ENCODE peak calls at places on chromosomes 13 and 19, in eight cellular contexts. U, W, M, O, B, X, R and Z are unnamed samples. For H3K27me3, the result is how much of the 10 kb centered on the place peaks cover.

GRCh38 chr13:94280357-94280756 is 199.1 kb downstream of the DCT start:
- DNase-seq in R (no peak), B (no peak), O (no peak), M (no peak), W (no peak), U (no peak), X (no peak), Z (no peak)

GRCh38 chr19:17137417-17137816 is 61.8 kb downstream of the MYO9B start:
- DNase-seq in U (no peak), M (no peak), R (no peak), W (no peak), O (no peak), X (no peak), B (no peak), Z (no peak)

GRCh38 chr19:16160445-16160942 is 12.8 kb downstream of the CIB3 start:
- DNase-seq in U (no peak), X (no peak), O (no peak), M (no peak), B (no peak), W (no peak), R (no peak), Z (no peak)

GRCh38 chr19:43476606-43477005 is 11.2 kb upstream of the LYPD3 start:
- DNase-seq in O (no peak), B (no peak), X (no peak), U (no peak), R (peak), W (no peak), M (no peak), Z (no peak)

GRCh38 chr19:5775668-5776309 is 8.8 kb downstream of the PRR22 start:
- DNase-seq in B (no peak), W (no peak), X (no peak), U (no peak), O (no peak), R (no peak), M (no peak), Z (no peak)

GRCh38 chr13:111610879-111611278 is 290.4 kb downstream of the TEX29 start:
- DNase-seq in O (no peak), W (no peak), B (no peak), U (no peak), R (no peak), X (no peak), M (no peak), Z (no peak)

GRCh38 chr13:93529961-93530360 is 303.4 kb downstream of the GPC6 start:
- DNase-seq in B (no peak), M (no peak), O (no peak), U (no peak), W (no peak), X (no peak), R (no peak), Z (no peak)

GRCh38 chr19:6424190-6424938 is at the start of gene KHSRP:
- DNase-seq in B (no peak), M (peak), W (peak), U (peak), X (peak), O (peak), R (no peak), Z (peak)

GRCh38 chr19:2360876-2361232 is 789 bp downstream of the TMPRSS9 start:
- DNase-seq in U (no peak), O (no peak), R (no peak), X (no peak), W (no peak), M (no peak), B (no peak), Z (no peak)

GRCh38 chr13:40366119-40366518 is 300.3 kb downstream of the FOXO1 start:
- DNase-seq in M (no peak), O (no peak), U (no peak), W (no peak), B (no peak), X (no peak), R (no peak), Z (no peak)

DNA sequence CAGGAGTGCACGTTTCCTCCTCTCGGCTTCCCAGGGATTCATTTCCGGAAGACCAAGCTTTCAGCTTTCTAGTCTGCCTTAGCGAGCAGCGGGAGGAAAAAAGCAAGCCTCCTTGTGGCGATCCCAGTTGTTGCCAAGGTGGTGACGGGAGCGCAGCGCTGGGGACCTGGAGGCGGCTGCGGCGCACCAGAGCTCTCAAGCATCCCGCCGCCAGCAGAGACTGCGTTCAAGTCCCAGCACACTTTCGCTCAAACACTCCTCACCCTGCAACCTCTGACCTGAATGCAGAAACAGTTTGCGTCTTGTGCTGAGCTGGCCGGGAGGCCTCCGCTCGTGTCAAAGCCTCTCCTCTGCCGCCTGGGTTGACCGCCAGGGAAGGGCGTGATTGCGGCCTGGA is 4.9 kb downstream of the GSX1 start:
- DNase-seq in B (peak), W (no peak), M (no peak), X (no peak), O (no peak), U (peak), R (no peak), Z (no peak)
- H3K27me3 ChIP-seq in B (half or more), W (under half), M (under half), X (half or more), O (under half), U (half or more), R (half or more), Z (under half)

DNA sequence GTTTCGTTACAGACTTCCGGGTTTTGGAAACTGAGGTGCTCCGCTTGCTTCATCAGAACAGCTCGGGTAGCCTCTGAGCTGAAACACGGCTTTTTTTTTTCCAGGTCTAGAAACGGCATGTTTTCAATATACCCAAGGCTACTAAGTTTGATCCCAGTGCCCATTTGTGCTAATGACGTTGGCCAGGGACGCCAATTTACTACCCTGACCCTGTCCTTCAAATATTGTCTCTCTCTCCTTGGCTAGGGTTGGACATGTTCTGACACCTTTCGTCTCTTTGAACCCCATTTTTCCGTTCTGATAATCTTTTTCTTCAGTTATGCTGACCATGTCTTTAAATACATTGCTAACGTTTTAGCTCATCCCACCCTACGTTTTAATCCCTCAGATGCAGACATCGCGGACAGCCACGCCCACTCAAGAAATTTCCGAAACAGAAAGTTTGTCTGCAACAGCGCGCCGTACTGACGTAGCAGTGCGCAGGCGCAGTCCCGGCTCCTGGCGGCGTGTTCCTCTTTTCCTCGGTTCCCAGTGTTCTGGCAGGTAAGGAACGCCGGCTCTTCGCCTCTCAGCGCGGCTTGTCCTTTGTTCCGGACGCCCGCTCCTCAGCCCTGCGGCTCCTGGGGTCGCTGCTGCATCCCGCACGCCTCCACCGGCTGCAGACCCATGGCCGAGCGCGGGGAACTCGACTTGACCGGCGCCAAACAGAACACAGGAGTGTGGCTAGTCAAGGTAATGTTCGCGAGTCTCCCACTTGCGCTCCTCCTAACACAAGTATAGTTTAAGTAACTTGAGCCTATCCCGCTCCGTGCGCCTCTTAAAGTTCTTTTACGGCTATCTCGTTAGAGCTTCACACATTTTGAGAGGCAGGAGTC is at the start of gene GTF2F2:
- DNase-seq in W (peak), O (peak), U (peak), R (peak), M (peak), X (peak), B (peak), Z (peak)
- H3K27ac ChIP-seq in W (peak), O (no peak), U (peak), R (peak), M (peak), X (peak), B (peak), Z (no peak)

GRCh38 chr19:33634361-33635091 is 12.8 kb downstream of the CHST8 start:
- DNase-seq in U (no peak), M (no peak), R (no peak), B (no peak), X (no peak), W (no peak), O (no peak), Z (no peak)
- TF ChIP-seq CTCF in U (no peak), M (no peak), R (no peak), B (no peak), X (no peak), W (no peak), O (no peak), Z (no peak)

DNA sequence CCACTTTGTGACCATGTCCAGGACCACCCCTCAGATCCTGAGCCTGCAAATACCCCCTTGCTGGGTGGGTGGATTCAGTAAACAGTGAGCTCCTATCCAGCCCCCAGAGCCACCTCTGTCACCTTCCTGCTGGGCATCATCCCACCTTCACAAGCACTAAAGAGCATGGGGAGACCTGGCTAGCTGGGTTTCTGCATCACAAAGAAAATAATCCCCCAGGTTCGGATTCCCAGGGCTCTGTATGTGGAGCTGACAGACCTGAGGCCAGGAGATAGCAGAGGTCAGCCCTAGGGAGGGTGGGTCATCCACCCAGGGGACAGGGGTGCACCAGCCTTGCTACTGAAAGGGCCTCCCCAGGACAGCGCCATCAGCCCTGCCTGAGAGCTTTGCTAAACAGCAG is 7.7 kb upstream of the CEACAM7 start:
- DNase-seq in B (no peak), O (no peak), W (no peak), M (no peak), U (no peak), X (peak), R (no peak), Z (no peak)
- H3K27me3 ChIP-seq in B (under half), O (under half), W (under half), M (under half), U (under half), X (under half), R (under half), Z (under half)

GRCh38 chr13:31774186-31774585 is 34.9 kb downstream of the RXFP2 start:
- DNase-seq in U (no peak), M (no peak), B (no peak), R (no peak), W (no peak), O (no peak), X (no peak), Z (no peak)
- H3K27ac ChIP-seq in U (no peak), M (no peak), B (no peak), R (no peak), W (no peak), O (no peak), X (no peak), Z (no peak)

DNA sequence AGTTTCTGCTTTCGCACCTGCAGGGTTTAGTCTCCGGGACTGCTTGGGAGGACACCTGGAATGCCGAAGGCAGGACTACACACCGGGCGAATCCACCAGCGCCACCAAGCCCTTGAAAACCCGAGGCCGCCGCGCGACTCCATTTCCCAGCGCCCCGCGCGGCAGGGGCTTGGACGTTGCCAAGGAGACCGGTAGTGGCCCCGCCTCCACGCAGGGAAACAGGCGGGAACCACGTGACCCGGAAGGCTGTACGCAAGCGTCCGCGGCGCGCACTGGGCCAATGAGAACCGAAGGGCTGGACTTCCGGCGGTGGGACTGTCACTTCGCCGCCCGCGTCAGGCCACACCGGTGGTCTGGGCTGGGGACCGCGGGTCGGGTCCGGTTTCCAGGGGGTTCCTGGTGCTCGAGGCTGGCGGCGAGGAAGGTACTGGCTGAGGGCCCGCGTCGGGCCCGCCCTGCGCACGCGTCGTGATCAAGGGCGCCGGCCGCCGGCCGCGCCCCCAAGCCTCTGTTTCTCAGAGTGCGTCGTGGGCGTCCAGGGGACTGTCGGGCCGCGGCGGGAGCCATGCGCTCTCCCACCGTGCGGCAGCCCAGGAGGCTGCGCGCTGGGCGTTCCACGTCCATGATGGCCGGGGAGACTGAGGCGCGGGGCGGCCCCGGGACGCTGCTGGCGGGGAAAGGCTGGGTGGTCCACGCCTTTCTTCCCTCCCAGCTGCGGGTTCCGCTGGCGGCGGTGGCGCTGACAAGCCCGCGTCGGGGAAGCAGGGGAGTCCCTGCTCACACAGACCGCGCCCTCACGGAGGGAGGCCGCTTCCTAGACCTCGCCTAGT is at the start of gene ZNF324:
- DNase-seq in X (peak), W (peak), B (peak), O (peak), R (peak), U (peak), M (peak), Z (peak)
- TF ChIP-seq CTCF in X (no peak), W (no peak), B (no peak), O (no peak), R (no peak), U (no peak), M (peak), Z (no peak)

GRCh38 chr19:10431254-10431942 is 11.1 kb downstream of the PDE4A start:
- DNase-seq in X (peak), U (no peak), M (peak), W (peak), O (peak), R (no peak), B (peak), Z (no peak)

GRCh38 chr19:10424011-10424637 is 3.8 kb downstream of the PDE4A start:
- DNase-seq in B (peak), M (peak), U (peak), W (peak), X (peak), R (no peak), O (peak), Z (peak)

GRCh38 chr19:10430505-10431253 is 10.3 kb downstream of the PDE4A start:
- DNase-seq in U (peak), W (peak), O (peak), R (no peak), M (no peak), X (peak), B (peak), Z (no peak)

GRCh38 chr19:10428996-10429381 is 8.7 kb downstream of the PDE4A start:
- DNase-seq in R (no peak), U (no peak), M (no peak), B (no peak), W (no peak), O (no peak), X (no peak), Z (no peak)

DNA sequence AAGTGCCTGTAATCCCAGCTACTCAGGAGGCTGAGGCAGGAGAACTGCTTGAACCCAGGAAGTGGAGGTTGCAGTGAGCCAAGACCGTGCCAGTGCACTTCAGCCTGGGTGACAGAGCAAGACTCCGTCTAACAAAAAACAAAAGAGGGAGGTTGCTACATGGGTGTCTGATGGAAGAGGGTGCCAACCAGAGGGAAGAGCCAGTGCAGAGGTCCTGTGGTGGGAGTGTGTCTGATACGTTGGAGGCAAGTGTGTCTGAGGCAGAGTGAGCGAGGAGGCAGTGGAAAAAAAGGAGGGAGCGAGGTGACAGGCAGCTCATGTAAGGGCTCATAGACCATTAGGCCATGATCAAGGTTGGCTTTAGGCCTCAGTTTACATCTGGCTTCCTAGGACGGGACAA is 6.8 kb downstream of the PDE4A start:
- DNase-seq in B (no peak), U (no peak), X (no peak), M (no peak), R (no peak), W (no peak), O (no peak), Z (no peak)
- H3K27me3 ChIP-seq in B (under half), U (half or more), X (under half), M (under half), R (under half), W (under half), O (under half), Z (under half)

GRCh38 chr19:47228168-47228936 is 2.6 kb downstream of the BBC3 start:
- DNase-seq in B (peak), U (peak), R (no peak), X (peak), O (peak), W (peak), M (no peak), Z (peak)
- H3K27ac ChIP-seq in B (peak), U (peak), R (peak), X (peak), O (peak), W (peak), M (no peak), Z (peak)